ENCODE peak calls at places on chromosomes 16 and 17, in nine cellular contexts. Y is heart right ventricle, G is GM12865, F is endothelial cell, V is GM20000, N is nephron progenitor cell, D is foreskin fibroblast, R is mesothelial cell of epicardium, E is tibial nerve. Z is an unnamed sample.

GRCh38 chr17:73989671-73990070 is 213.8 kb upstream of the RPL38 start:
- DNase-seq in G (no peak), Y (no peak), N (no peak), V (no peak), E (no peak), D (no peak), R (no peak), F (no peak), Z (no peak)

GRCh38 chr16:67013823-67014640 is 14.9 kb upstream of the CBFB start:
- DNase-seq in D (peak), E (peak), F (peak), G (peak), R (peak), V (peak), Y (peak), N (peak), Z (peak)

GRCh38 chr17:76053230-76054111 is 18.8 kb downstream of the SRP68 start:
- DNase-seq in F (no peak), D (peak), G (no peak), V (no peak), N (no peak), E (no peak), Y (no peak), R (no peak), Z (no peak)

GRCh38 chr17:68152161-68152571 is 95.7 kb upstream of the AMZ2 start:
- DNase-seq in F (no peak), V (no peak), D (no peak), E (no peak), G (no peak), Y (no peak), N (no peak), R (no peak), Z (no peak)

GRCh38 chr16:26816266-26816665 is 250.5 kb upstream of the C16orf82 start:
- DNase-seq in D (peak), F (no peak), G (no peak), E (no peak), Y (no peak), N (no peak), V (no peak), R (no peak), Z (no peak)

GRCh38 chr17:2982854-2983636 is 80.4 kb downstream of the OR1D5 start:
- DNase-seq in V (no peak), D (peak), G (no peak), F (no peak), N (no peak), E (peak), Y (peak), R (peak), Z (no peak)

GRCh38 chr16:77919761-77920415 is 102.5 kb upstream of the CLEC3A start:
- DNase-seq in N (no peak), G (no peak), Y (no peak), F (no peak), V (no peak), R (no peak), E (no peak), D (no peak), Z (no peak)

GRCh38 chr16:89297156-89297869 is 79.8 kb downstream of the ZNF778 start:
- DNase-seq in F (no peak), E (no peak), D (no peak), N (no peak), V (no peak), R (no peak), Y (no peak), G (no peak), Z (no peak)

GRCh38 chr17:66422181-66422580 is 119.8 kb downstream of the PRKCA start:
- DNase-seq in N (no peak), Y (no peak), R (no peak), V (no peak), D (peak), E (no peak), G (no peak), F (no peak), Z (no peak)

GRCh38 chr17:47066841-47067682 is 88.0 kb upstream of the RPRML start:
- DNase-seq in E (peak), Y (peak), N (peak), V (peak), D (peak), R (peak), F (peak), G (peak), Z (peak)

GRCh38 chr17:64331366-64331765 is 59.3 kb downstream of the PECAM1 start:
- DNase-seq in V (no peak), N (no peak), R (no peak), Y (no peak), F (no peak), G (no peak), E (no peak), D (no peak), Z (no peak)

GRCh38 chr17:59754547-59754946 is 47.1 kb downstream of the VMP1 start:
- DNase-seq in E (no peak), R (no peak), F (no peak), Y (no peak), D (peak), N (no peak), G (peak), V (no peak), Z (no peak)

GRCh38 chr17:32266389-32267269 is 997 bp downstream of the RHBDL3 start:
- DNase-seq in R (peak), D (peak), F (no peak), E (no peak), V (peak), N (peak), G (no peak), Y (no peak), Z (peak)

GRCh38 chr17:3590768-3591167 is 18.4 kb downstream of the TRPV1 start:
- DNase-seq in R (no peak), F (no peak), Y (no peak), E (no peak), N (no peak), G (no peak), V (no peak), D (no peak), Z (no peak)

GRCh38 chr17:3032258-3033247 is 30.9 kb downstream of the OR1D5 start:
- DNase-seq in D (no peak), Y (no peak), G (no peak), N (no peak), V (no peak), E (no peak), F (no peak), R (peak), Z (no peak)

GRCh38 chr17:77287432-77288068 is 146.8 kb downstream of the SEC14L1 start:
- DNase-seq in Y (peak), R (no peak), E (no peak), D (peak), N (peak), V (no peak), F (peak), G (no peak), Z (no peak)

GRCh38 chr16:72051818-72052217 is 2.5 kb upstream of the HP start:
- DNase-seq in E (no peak), V (no peak), N (no peak), R (no peak), F (no peak), Y (no peak), G (no peak), D (no peak), Z (no peak)

GRCh38 chr17:12328204-12328603 is 307.5 kb downstream of the MAP2K4 start:
- DNase-seq in F (no peak), E (no peak), G (no peak), N (no peak), R (no peak), D (no peak), V (no peak), Y (no peak), Z (no peak)

GRCh38 chr17:73956169-73956568 is 247.3 kb upstream of the RPL38 start:
- DNase-seq in V (no peak), D (no peak), R (no peak), E (no peak), N (no peak), F (no peak), G (no peak), Y (no peak), Z (no peak)

GRCh38 chr17:68567581-68567980 is 33.6 kb downstream of the FAM20A start:
- DNase-seq in E (no peak), F (no peak), D (no peak), N (no peak), V (no peak), G (no peak), Y (no peak), R (no peak), Z (no peak)

GRCh38 chr17:56023851-56024250 is 129.4 kb upstream of the ANKFN1 start:
- DNase-seq in N (no peak), Y (no peak), G (peak), R (no peak), E (no peak), D (no peak), V (no peak), F (no peak), Z (no peak)

GRCh38 chr16:27225536-27226360 is 22.4 kb downstream of the KDM8 start:
- DNase-seq in F (no peak), Y (no peak), G (peak), V (no peak), R (no peak), N (no peak), D (no peak), E (no peak), Z (no peak)

GRCh38 chr17:41705271-41705991 is 6.7 kb upstream of the GAST start:
- DNase-seq in R (no peak), D (peak), F (no peak), Y (no peak), E (no peak), V (no peak), N (no peak), G (no peak), Z (peak)

GRCh38 chr17:1703063-1703462 is 7.1 kb downstream of the TLCD2 start:
- DNase-seq in E (no peak), G (no peak), Y (no peak), F (no peak), R (no peak), V (no peak), D (no peak), N (no peak), Z (no peak)

GRCh38 chr16:3961449-3961849 is 80.9 kb upstream of the CREBBP start:
- DNase-seq in R (no peak), G (no peak), E (no peak), D (peak), V (no peak), Y (no peak), F (no peak), N (no peak), Z (peak)

GRCh38 chr17:10119203-10120112 is 78.9 kb downstream of the GAS7 start:
- DNase-seq in Y (peak), G (peak), D (no peak), E (no peak), F (no peak), N (no peak), V (peak), R (no peak), Z (no peak)

GRCh38 chr16:86044881-86045600 is 146.1 kb downstream of the IRF8 start:
- DNase-seq in V (no peak), D (no peak), G (peak), F (no peak), N (no peak), E (no peak), R (no peak), Y (no peak), Z (no peak)

GRCh38 chr17:18181358-18181757 is 2.3 kb upstream of the ALKBH5 start:
- DNase-seq in V (no peak), N (no peak), F (no peak), R (no peak), G (no peak), E (no peak), D (no peak), Y (no peak), Z (no peak)

GRCh38 chr16:29708917-29709600 is 30.1 kb downstream of the QPRT start:
- DNase-seq in F (no peak), G (no peak), E (no peak), Y (no peak), V (no peak), R (no peak), D (no peak), N (no peak), Z (no peak)

GRCh38 chr16:85389679-85390470 is 223.2 kb upstream of the GSE1 start:
- DNase-seq in N (peak), E (peak), F (peak), R (peak), V (no peak), Y (peak), G (no peak), D (no peak), Z (no peak)

GRCh38 chr17:10380631-10381408 is 8.0 kb upstream of the MYH13 start:
- DNase-seq in E (no peak), R (no peak), Y (no peak), F (no peak), G (no peak), V (no peak), D (peak), N (no peak), Z (no peak)

GRCh38 chr17:4739122-4740024 is at the start of the genes CXCL16 and ZMYND15:
- DNase-seq in N (peak), G (peak), Y (peak), F (peak), E (no peak), D (peak), R (peak), V (peak), Z (peak)

GRCh38 chr17:16298140-16298662 is 55.1 kb downstream of the CENPV start:
- DNase-seq in G (no peak), D (no peak), Y (no peak), N (no peak), E (no peak), R (no peak), F (no peak), V (no peak), Z (no peak)

GRCh38 chr16:17515421-17516210 is 44.9 kb upstream of the XYLT1 start:
- DNase-seq in E (no peak), R (no peak), D (peak), G (no peak), V (no peak), N (no peak), F (no peak), Y (no peak), Z (no peak)

GRCh38 chr16:3963203-3963602 is 82.7 kb upstream of the CREBBP start:
- DNase-seq in R (no peak), E (no peak), D (peak), G (no peak), Y (no peak), F (no peak), N (no peak), V (no peak), Z (no peak)

GRCh38 chr16:57483725-57484514 is 2.4 kb downstream of the DOK4 start:
- DNase-seq in E (no peak), R (no peak), G (no peak), V (no peak), Y (no peak), N (no peak), D (no peak), F (no peak), Z (no peak)

GRCh38 chr16:66292241-66292935 is 74.1 kb upstream of the CDH5 start:
- DNase-seq in N (no peak), Y (no peak), F (no peak), D (no peak), G (no peak), V (no peak), R (peak), E (no peak), Z (no peak)

GRCh38 chr17:10768766-10769383 is 35.0 kb downstream of the TMEM238L start:
- DNase-seq in G (no peak), D (no peak), N (no peak), V (no peak), Y (no peak), E (no peak), F (no peak), R (no peak), Z (no peak)

GRCh38 chr17:48841395-48841831 is 10.6 kb downstream of the CALCOCO2 start:
- DNase-seq in R (no peak), E (no peak), G (peak), V (peak), Y (no peak), D (peak), N (no peak), F (no peak), Z (no peak)
- TF ChIP-seq CTCF in R (no peak), E (no peak), G (no peak), V (no peak), Y (no peak), D (no peak), N (no peak), F (no peak), Z (no peak)

GRCh38 chr17:49901460-49902331 is 53.8 kb upstream of the TAC4 start:
- DNase-seq in G (no peak), F (no peak), N (peak), E (no peak), R (peak), V (no peak), Y (no peak), D (no peak), Z (no peak)

GRCh38 chr17:49896860-49897259 is 49.0 kb upstream of the TAC4 start:
- DNase-seq in Y (no peak), F (no peak), V (no peak), R (no peak), G (no peak), N (no peak), E (no peak), D (no peak), Z (no peak)

GRCh38 chr17:49899588-49899987 is 51.7 kb upstream of the TAC4 start:
- DNase-seq in R (no peak), F (no peak), D (no peak), G (no peak), V (no peak), Y (no peak), E (no peak), N (no peak), Z (no peak)

GRCh38 chr17:49896222-49896621 is 48.4 kb upstream of the TAC4 start:
- DNase-seq in F (no peak), R (no peak), G (no peak), Y (no peak), V (no peak), N (no peak), D (no peak), E (no peak), Z (no peak)

DNA sequence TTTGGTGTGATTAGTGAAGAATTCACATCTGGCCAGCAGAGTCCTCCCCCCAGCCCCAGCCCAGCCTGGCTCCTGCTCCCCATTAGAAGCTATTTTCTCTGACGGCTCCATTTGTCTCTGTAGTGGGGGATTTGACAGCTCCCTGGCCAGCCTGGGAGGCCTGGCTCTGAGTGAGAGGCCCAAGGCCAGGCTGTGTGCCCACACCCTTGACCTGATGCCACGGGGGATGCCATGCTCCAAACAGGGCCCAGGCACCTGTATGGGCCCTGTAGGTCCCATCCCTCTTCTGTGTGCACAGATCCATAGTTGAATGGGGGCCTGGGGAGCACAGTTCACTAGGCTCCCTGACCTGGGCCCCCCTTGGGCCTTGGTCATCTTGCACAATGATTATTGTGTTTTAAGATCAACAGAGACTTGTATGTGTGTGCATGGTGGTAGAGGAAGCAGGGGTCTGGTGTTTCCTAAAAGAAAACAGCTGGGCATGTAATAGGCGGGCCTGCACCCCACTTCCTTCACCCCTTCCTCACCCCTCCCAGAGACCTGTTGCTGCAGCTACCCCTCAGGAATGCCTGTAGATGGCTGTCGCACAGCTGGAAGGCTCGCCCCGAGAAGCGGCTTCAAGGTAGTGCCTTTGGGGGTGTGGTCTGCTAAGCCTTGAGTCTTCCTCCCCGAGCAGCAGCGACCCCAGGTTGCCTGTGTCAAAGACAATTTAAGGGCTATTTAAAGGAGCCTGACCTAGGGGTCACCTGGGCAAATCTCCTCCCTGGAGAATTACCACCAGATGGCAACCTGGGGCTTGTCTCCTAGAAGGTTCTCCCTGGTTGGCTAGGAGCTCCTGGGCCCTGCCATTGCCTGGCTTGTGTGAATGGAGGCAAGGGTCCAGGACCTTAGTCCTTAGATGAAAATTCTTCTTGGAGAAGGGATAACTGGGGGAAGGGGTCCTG is 51.0 kb upstream of the TAC4 start:
- DNase-seq in G (peak), D (no peak), N (peak), R (no peak), F (no peak), Y (no peak), V (no peak), E (no peak), Z (no peak)
- TF ChIP-seq CTCF in G (no peak), D (peak), N (peak), R (no peak), F (no peak), Y (peak), V (no peak), E (no peak), Z (no peak)

GRCh38 chr17:81436294-81436849 is 41.1 kb downstream of the BAHCC1 start:
- DNase-seq in G (no peak), V (no peak), D (peak), F (no peak), R (no peak), N (peak), E (peak), Y (peak), Z (no peak)
- TF ChIP-seq CTCF in G (no peak), V (no peak), D (no peak), F (no peak), R (no peak), N (no peak), E (no peak), Y (no peak), Z (no peak)

DNA sequence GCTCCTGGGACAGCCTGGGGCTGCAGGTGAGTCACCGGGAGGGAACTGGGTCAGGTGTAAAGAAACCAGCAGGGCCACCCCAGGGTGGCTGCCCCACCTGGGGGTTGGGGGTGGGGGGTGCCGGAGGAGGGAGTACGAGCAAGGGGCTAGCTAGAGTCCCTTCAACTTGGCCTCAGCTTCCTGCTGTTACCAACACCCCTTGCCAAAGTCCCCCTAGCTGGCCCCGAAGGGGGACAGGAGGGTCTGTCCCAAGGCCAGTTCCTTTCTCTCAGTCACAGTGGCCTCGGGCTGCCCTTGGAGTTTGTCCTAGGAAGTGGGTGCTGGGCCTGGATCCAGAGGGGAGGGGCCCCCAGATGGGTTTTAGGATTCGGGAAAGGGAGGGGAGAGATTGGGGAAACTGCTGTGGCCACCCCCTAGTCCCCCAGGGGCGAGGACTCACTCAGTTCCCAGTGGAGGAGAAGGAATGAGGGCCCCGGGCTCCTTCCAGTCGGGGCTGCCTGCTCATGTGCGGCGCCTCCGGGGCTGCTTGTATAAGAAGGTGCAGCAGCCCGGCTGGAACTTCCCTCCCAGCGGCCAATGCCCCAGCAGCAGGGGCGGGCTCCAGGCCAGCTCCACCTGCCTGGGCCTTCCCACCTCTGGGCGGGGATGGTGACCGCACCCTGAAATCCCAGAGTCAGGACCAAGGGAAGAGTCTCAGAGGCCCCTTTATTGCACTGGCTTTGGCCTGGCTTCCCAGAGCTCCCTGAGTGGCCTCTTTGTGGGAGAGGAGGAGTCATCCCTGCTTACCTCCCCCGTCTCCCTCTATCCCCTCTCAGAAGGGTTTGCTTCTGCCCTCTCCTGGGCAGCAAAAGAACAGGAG is 7.3 kb downstream of the ARHGAP27 start:
- DNase-seq in E (no peak), D (peak), N (peak), V (peak), R (peak), Y (no peak), F (no peak), G (no peak), Z (peak)
- TF ChIP-seq CTCF in E (no peak), D (peak), N (no peak), V (no peak), R (no peak), Y (peak), F (no peak), G (no peak), Z (peak)

GRCh38 chr16:69798466-69798865 is 36.3 kb downstream of the WWP2 start:
- DNase-seq in R (no peak), D (peak), F (no peak), Y (no peak), V (no peak), E (no peak), G (no peak), N (no peak), Z (no peak)
- TF ChIP-seq CTCF in R (no peak), D (peak), F (no peak), Y (peak), V (no peak), E (no peak), G (no peak), N (peak), Z (peak)

GRCh38 chr16:19601083-19601976 is 45.8 kb downstream of the VPS35L start:
- DNase-seq in Y (no peak), G (peak), R (no peak), F (peak), D (peak), N (peak), V (peak), E (no peak), Z (peak)
- TF ChIP-seq CTCF in Y (peak), G (peak), R (peak), F (peak), D (peak), N (peak), V (no peak), E (peak), Z (peak)

GRCh38 chr17:19260958-19261357 is 23.8 kb downstream of the EPN2 start:
- DNase-seq in F (no peak), G (no peak), N (no peak), E (no peak), D (no peak), Y (no peak), V (no peak), R (no peak), Z (no peak)
- TF ChIP-seq CTCF in F (no peak), G (no peak), N (no peak), E (no peak), D (no peak), Y (peak), V (no peak), R (no peak), Z (peak)

Z was measured in neural crest cell.